ENCODE peak calls at places on chromosomes 16 and 17, in eight cellular contexts. One of them, this sample, is unnamed.

GRCh38 chr16:67857547-67858233 is 10.2 kb upstream of the CENPT start:
- DNase-seq in CD4-positive, CD25-positive, alpha-beta regulatory T cell: no peak
- DNase-seq in colonic mucosa: peak
- DNase-seq in H1: no peak
- DNase-seq in RWPE1: peak
- DNase-seq in dorsolateral prefrontal cortex: no peak
- DNase-seq in ascending aorta: peak
- DNase-seq in EL: peak
- DNase-seq in this sample: peak

GRCh38 chr16:84699147-84699711 is 571 bp upstream of the USP10 start:
- DNase-seq in CD4-positive, CD25-positive, alpha-beta regulatory T cell: peak
- DNase-seq in colonic mucosa: peak
- DNase-seq in EL: peak
- DNase-seq in dorsolateral prefrontal cortex: no peak
- DNase-seq in RWPE1: peak
- DNase-seq in H1: no peak
- DNase-seq in ascending aorta: no peak
- DNase-seq in this sample: peak

GRCh38 chr16:12321363-12321762 is 344.8 kb downstream of the SNX29 start:
- DNase-seq in EL: no peak
- DNase-seq in RWPE1: no peak
- DNase-seq in colonic mucosa: no peak
- DNase-seq in ascending aorta: no peak
- DNase-seq in H1: no peak
- DNase-seq in dorsolateral prefrontal cortex: no peak
- DNase-seq in CD4-positive, CD25-positive, alpha-beta regulatory T cell: no peak
- DNase-seq in this sample: no peak

GRCh38 chr17:81404557-81405165 is 9.4 kb downstream of the BAHCC1 start:
- DNase-seq in colonic mucosa: peak
- DNase-seq in EL: no peak
- DNase-seq in CD4-positive, CD25-positive, alpha-beta regulatory T cell: no peak
- DNase-seq in ascending aorta: no peak
- DNase-seq in RWPE1: no peak
- DNase-seq in H1: no peak
- DNase-seq in dorsolateral prefrontal cortex: no peak
- DNase-seq in this sample: no peak

GRCh38 chr17:66633322-66633965 is 201.5 kb upstream of the CACNG5 start:
- DNase-seq in ascending aorta: no peak
- DNase-seq in colonic mucosa: no peak
- DNase-seq in EL: peak
- DNase-seq in RWPE1: no peak
- DNase-seq in CD4-positive, CD25-positive, alpha-beta regulatory T cell: no peak
- DNase-seq in dorsolateral prefrontal cortex: no peak
- DNase-seq in H1: no peak
- DNase-seq in this sample: no peak

GRCh38 chr16:81401035-81401950 is 43.3 kb upstream of the CMIP start:
- DNase-seq in H1: no peak
- DNase-seq in ascending aorta: no peak
- DNase-seq in colonic mucosa: no peak
- DNase-seq in EL: peak
- DNase-seq in dorsolateral prefrontal cortex: no peak
- DNase-seq in CD4-positive, CD25-positive, alpha-beta regulatory T cell: no peak
- DNase-seq in RWPE1: peak
- DNase-seq in this sample: peak

GRCh38 chr17:13518271-13519000 is 83.3 kb downstream of the HS3ST3A1 start:
- DNase-seq in EL: peak
- DNase-seq in ascending aorta: no peak
- DNase-seq in dorsolateral prefrontal cortex: no peak
- DNase-seq in CD4-positive, CD25-positive, alpha-beta regulatory T cell: no peak
- DNase-seq in colonic mucosa: no peak
- DNase-seq in H1: no peak
- DNase-seq in RWPE1: no peak
- DNase-seq in this sample: no peak

GRCh38 chr16:82323171-82323570 is 153.1 kb upstream of the MPHOSPH6 start:
- DNase-seq in ascending aorta: no peak
- DNase-seq in dorsolateral prefrontal cortex: no peak
- DNase-seq in H1: no peak
- DNase-seq in RWPE1: no peak
- DNase-seq in CD4-positive, CD25-positive, alpha-beta regulatory T cell: no peak
- DNase-seq in colonic mucosa: no peak
- DNase-seq in EL: no peak
- DNase-seq in this sample: no peak

GRCh38 chr17:3988297-3989120 is 24.3 kb upstream of the ATP2A3 start:
- DNase-seq in dorsolateral prefrontal cortex: no peak
- DNase-seq in colonic mucosa: no peak
- DNase-seq in EL: no peak
- DNase-seq in CD4-positive, CD25-positive, alpha-beta regulatory T cell: no peak
- DNase-seq in RWPE1: no peak
- DNase-seq in ascending aorta: no peak
- DNase-seq in H1: no peak
- DNase-seq in this sample: no peak

GRCh38 chr16:88685156-88686061 is 898 bp downstream of the SNAI3 start:
- DNase-seq in EL: peak
- DNase-seq in CD4-positive, CD25-positive, alpha-beta regulatory T cell: peak
- DNase-seq in RWPE1: peak
- DNase-seq in colonic mucosa: no peak
- DNase-seq in dorsolateral prefrontal cortex: no peak
- DNase-seq in ascending aorta: no peak
- DNase-seq in H1: peak
- DNase-seq in this sample: peak

GRCh38 chr17:48732688-48733629 is 4.4 kb upstream of the HOXB13 start:
- DNase-seq in ascending aorta: no peak
- DNase-seq in dorsolateral prefrontal cortex: no peak
- DNase-seq in CD4-positive, CD25-positive, alpha-beta regulatory T cell: no peak
- DNase-seq in H1: no peak
- DNase-seq in RWPE1: no peak
- DNase-seq in colonic mucosa: peak
- DNase-seq in EL: no peak
- DNase-seq in this sample: no peak